ENCODE peak calls at places on chromosomes 5 and 9, in seven cellular contexts. F, D, Y, S, C, A and P are unnamed samples. For H3K4me1, the result is how much of the 10 kb centered on the place peaks cover.

GRCh38 chr9:95133351-95133724 is 184.2 kb downstream of the FANCC start:
- DNase-seq in F (no peak), D (no peak), Y (no peak), S (no peak), C (no peak), A (no peak), P (no peak)

GRCh38 chr9:36881316-36882116 is 152.6 kb downstream of the PAX5 start:
- DNase-seq in F (no peak), D (no peak), Y (no peak), S (no peak), C (no peak), A (no peak), P (no peak)

GRCh38 chr9:115006660-115007059 is 76.3 kb upstream of the TNFSF8 start:
- DNase-seq in F (no peak), D (no peak), Y (no peak), S (no peak), C (peak), A (no peak), P (no peak)

GRCh38 chr9:68904454-68904853 is 109.5 kb downstream of the PRKACG start:
- DNase-seq in F (no peak), D (no peak), Y (no peak), S (no peak), C (no peak), A (no peak), P (no peak)

GRCh38 chr9:107386396-107386795 is 103.2 kb downstream of the KLF4 start:
- DNase-seq in F (no peak), D (no peak), Y (no peak), S (no peak), C (no peak), A (no peak), P (no peak)

GRCh38 chr9:87853843-87854242 is 28.8 kb upstream of the SPATA31E1 start:
- DNase-seq in F (no peak), D (no peak), Y (no peak), S (no peak), C (no peak), A (no peak), P (no peak)

GRCh38 chr9:116000748-116001329 is 152.8 kb upstream of the PAPPA start:
- DNase-seq in F (no peak), D (no peak), Y (no peak), S (no peak), C (no peak), A (peak), P (peak)

GRCh38 chr5:176748073-176748966 is 62.0 kb upstream of the UNC5A start:
- DNase-seq in F (no peak), D (no peak), Y (no peak), S (no peak), C (no peak), A (no peak), P (no peak)

GRCh38 chr9:97053717-97054116 is 14.8 kb upstream of the CTSV start:
- DNase-seq in F (no peak), D (no peak), Y (no peak), S (no peak), C (no peak), A (no peak), P (no peak)

GRCh38 chr5:140044041-140044440 is 942 bp upstream of the NRG2 start:
- DNase-seq in F (no peak), D (no peak), Y (no peak), S (peak), C (no peak), A (no peak), P (no peak)

GRCh38 chr9:35114113-35114847 is 1.4 kb downstream of the ATOSB start:
- DNase-seq in F (peak), D (peak), Y (no peak), S (peak), C (peak), A (peak), P (peak)

GRCh38 chr5:40826778-40827478 is 8.1 kb downstream of the RPL37 start:
- DNase-seq in F (no peak), D (no peak), Y (no peak), S (no peak), C (no peak), A (no peak), P (no peak)

GRCh38 chr9:135956798-135957166 is 4.4 kb downstream of the UBAC1 start:
- DNase-seq in F (no peak), D (no peak), Y (no peak), S (no peak), C (no peak), A (no peak), P (no peak)

GRCh38 chr9:76218151-76218867 is 175.9 kb downstream of the RFK start:
- DNase-seq in F (no peak), D (no peak), Y (no peak), S (no peak), C (peak), A (no peak), P (no peak)

GRCh38 chr5:94885931-94886330 is 267.5 kb downstream of the SLF1 start:
- DNase-seq in F (no peak), D (no peak), Y (no peak), S (no peak), C (no peak), A (no peak), P (no peak)

GRCh38 chr5:115387816-115388215 is 91.4 kb upstream of the CCDC112 start:
- DNase-seq in F (no peak), D (no peak), Y (no peak), S (no peak), C (no peak), A (no peak), P (no peak)

GRCh38 chr5:83475540-83476469 is 4.3 kb downstream of the VCAN start:
- DNase-seq in F (no peak), D (no peak), Y (no peak), S (no peak), C (peak), A (no peak), P (no peak)

GRCh38 chr5:150141544-150142188 is 14.0 kb downstream of the PDGFRB start:
- DNase-seq in F (no peak), D (no peak), Y (no peak), S (no peak), C (peak), A (no peak), P (no peak)

GRCh38 chr9:131654857-131655577 is 84.9 kb downstream of the RAPGEF1 start:
- DNase-seq in F (peak), D (no peak), Y (no peak), S (no peak), C (no peak), A (no peak), P (no peak)

GRCh38 chr5:111774525-111774924 is 17.5 kb upstream of the NREP start:
- DNase-seq in F (peak), D (peak), Y (no peak), S (no peak), C (peak), A (no peak), P (no peak)

GRCh38 chr5:111237470-111237869 is 13.3 kb downstream of the CAMK4 start:
- DNase-seq in F (no peak), D (no peak), Y (no peak), S (no peak), C (peak), A (no peak), P (peak)

GRCh38 chr5:84381501-84382362 is 2.9 kb downstream of the EDIL3 start:
- DNase-seq in F (no peak), D (no peak), Y (no peak), S (no peak), C (peak), A (no peak), P (no peak)

GRCh38 chr5:62432618-62433064 is 20.1 kb downstream of the IPO11 start:
- DNase-seq in F (no peak), D (no peak), Y (no peak), S (no peak), C (no peak), A (no peak), P (no peak)

GRCh38 chr9:78871452-78872331 is 574.8 kb downstream of the PSAT1 start:
- DNase-seq in F (no peak), D (no peak), Y (peak), S (no peak), C (peak), A (no peak), P (no peak)

GRCh38 chr5:15520856-15521255 is 20.9 kb downstream of the FBXL7 start:
- DNase-seq in F (no peak), D (no peak), Y (no peak), S (no peak), C (no peak), A (no peak), P (no peak)

GRCh38 chr5:134509308-134510040 is 16.0 kb upstream of the JADE2 start:
- DNase-seq in F (no peak), D (no peak), Y (no peak), S (no peak), C (peak), A (no peak), P (no peak)

GRCh38 chr5:134510970-134511795 is 14.3 kb upstream of the JADE2 start:
- DNase-seq in F (no peak), D (no peak), Y (no peak), S (no peak), C (peak), A (no peak), P (no peak)

GRCh38 chr5:134506054-134507039 is 19.1 kb upstream of the JADE2 start:
- DNase-seq in F (peak), D (peak), Y (peak), S (no peak), C (no peak), A (peak), P (no peak)

GRCh38 chr5:134507495-134507894 is 18.0 kb upstream of the JADE2 start:
- DNase-seq in F (peak), D (no peak), Y (no peak), S (no peak), C (no peak), A (no peak), P (no peak)

DNA sequence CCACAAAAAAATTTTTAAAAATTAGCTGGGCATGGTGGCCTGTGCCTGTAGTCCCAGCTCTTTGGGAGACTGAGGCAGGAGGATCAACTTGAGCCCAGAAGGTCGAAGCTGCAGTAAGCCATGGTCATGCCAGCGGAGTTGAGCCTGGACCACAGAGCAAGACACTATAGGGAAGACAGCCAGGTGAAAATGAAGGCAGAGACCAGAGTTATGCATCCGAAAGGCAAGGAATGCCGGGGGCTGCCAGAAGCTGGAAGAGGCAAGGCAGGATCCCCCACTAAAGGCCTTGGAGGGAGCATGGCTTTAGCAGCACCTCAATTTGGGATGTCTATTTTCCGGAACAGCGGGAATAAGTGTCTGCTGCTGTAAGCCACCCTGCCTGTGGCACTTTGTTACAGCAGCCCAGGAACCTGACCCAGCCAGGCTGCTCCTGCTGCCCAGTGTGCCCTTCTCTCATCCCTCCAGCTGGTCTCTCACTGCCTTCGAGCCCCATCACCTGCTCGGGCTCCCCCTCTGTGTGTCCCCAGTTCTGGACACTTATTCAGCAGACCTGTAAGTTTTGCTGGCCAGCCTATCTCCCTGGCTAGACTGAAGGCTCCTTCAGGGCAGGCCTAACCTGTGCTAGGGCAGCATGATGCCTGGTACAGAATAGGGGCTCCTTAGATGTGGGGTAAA is 16.8 kb upstream of the JADE2 start:
- DNase-seq in F (no peak), D (no peak), Y (no peak), S (no peak), C (no peak), A (no peak), P (no peak)
- H3K4me1 ChIP-seq in F (under half), D (under half), Y (half or more), S (under half), C (under half), A (under half), P (under half)

GRCh38 chr5:43040287-43041098 is at the start of gene ANXA2R:
- DNase-seq in F (peak), D (peak), Y (peak), S (peak), C (peak), A (peak), P (peak)
- H3K4me3 ChIP-seq in F (no peak), D (peak), Y (peak), S (peak), C (peak), A (peak), P (peak)

GRCh38 chr5:34530637-34531036 is 125.5 kb upstream of the RAI14 start:
- DNase-seq in F (no peak), D (no peak), Y (no peak), S (no peak), C (peak), A (no peak), P (no peak)

GRCh38 chr5:34526682-34527305 is 129.3 kb upstream of the RAI14 start:
- DNase-seq in F (no peak), D (no peak), Y (no peak), S (no peak), C (peak), A (peak), P (no peak)

GRCh38 chr5:34531736-34532135 is 124.4 kb upstream of the RAI14 start:
- DNase-seq in F (no peak), D (no peak), Y (no peak), S (no peak), C (peak), A (no peak), P (no peak)

GRCh38 chr5:34533582-34534236 is 122.4 kb upstream of the RAI14 start:
- DNase-seq in F (no peak), D (no peak), Y (no peak), S (no peak), C (peak), A (no peak), P (no peak)

DNA sequence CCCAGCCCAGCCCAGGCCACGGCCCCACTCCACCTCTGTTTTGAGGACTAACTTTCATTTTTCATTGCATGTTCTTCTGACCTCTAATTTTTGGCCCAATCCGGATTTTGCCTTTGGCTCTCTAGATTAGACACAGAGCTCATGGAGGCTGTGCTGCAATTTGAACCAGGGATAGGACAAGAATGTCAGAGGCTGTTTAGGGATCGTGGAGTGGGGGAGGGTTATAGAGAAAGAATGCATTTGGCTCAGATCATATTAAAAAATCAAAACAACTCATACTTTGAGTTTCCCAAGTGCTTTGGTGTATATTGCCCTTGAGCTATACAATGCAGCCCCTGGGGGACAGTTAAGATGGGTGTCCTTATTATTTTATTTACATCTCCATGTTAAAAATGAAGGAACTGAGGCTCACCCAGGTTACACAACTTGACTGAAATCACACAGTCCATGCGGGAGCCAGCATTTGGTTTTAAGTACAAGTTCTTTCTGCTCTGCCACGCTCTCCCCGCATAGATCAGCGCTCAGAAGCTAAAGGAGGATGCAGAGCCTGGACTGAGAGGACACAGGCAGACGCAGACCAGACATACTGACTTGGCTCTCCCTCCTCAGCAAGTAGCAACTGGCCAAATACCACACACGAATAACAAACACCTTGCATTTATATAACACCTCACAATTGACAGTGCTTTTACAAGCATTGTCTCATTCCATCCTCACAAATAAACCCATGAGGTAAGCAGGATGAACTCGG is 126.4 kb upstream of the RAI14 start:
- DNase-seq in F (no peak), D (no peak), Y (no peak), S (no peak), C (no peak), A (no peak), P (no peak)
- H3K4me1 ChIP-seq in F (under half), D (under half), Y (under half), S (under half), C (under half), A (under half), P (under half)

GRCh38 chr9:93134740-93135444 is 841 bp upstream of the NINJ1 start:
- DNase-seq in F (peak), D (no peak), Y (no peak), S (no peak), C (no peak), A (no peak), P (no peak)
- H3K4me3 ChIP-seq in F (peak), D (peak), Y (peak), S (peak), C (peak), A (peak), P (peak)

GRCh38 chr5:55096186-55096585 is 6.3 kb upstream of the GZMA start:
- DNase-seq in F (no peak), D (no peak), Y (no peak), S (peak), C (no peak), A (no peak), P (peak)
- H3K4me1 ChIP-seq in F (under half), D (under half), Y (under half), S (under half), C (under half), A (under half), P (under half)

GRCh38 chr5:141525659-141526058 is 36.8 kb downstream of the PCDHGC5 start:
- DNase-seq in F (no peak), D (no peak), Y (no peak), S (no peak), C (no peak), A (no peak), P (no peak)

GRCh38 chr5:141521244-141521781 is 32.4 kb downstream of the PCDHGC5 start:
- DNase-seq in F (no peak), D (peak), Y (peak), S (no peak), C (peak), A (no peak), P (no peak)

GRCh38 chr5:141522301-141522700 is 33.4 kb downstream of the PCDHGC5 start:
- DNase-seq in F (no peak), D (no peak), Y (no peak), S (no peak), C (no peak), A (no peak), P (no peak)

GRCh38 chr5:141523991-141524390 is 35.1 kb downstream of the PCDHGC5 start:
- DNase-seq in F (no peak), D (no peak), Y (no peak), S (no peak), C (no peak), A (no peak), P (no peak)

DNA sequence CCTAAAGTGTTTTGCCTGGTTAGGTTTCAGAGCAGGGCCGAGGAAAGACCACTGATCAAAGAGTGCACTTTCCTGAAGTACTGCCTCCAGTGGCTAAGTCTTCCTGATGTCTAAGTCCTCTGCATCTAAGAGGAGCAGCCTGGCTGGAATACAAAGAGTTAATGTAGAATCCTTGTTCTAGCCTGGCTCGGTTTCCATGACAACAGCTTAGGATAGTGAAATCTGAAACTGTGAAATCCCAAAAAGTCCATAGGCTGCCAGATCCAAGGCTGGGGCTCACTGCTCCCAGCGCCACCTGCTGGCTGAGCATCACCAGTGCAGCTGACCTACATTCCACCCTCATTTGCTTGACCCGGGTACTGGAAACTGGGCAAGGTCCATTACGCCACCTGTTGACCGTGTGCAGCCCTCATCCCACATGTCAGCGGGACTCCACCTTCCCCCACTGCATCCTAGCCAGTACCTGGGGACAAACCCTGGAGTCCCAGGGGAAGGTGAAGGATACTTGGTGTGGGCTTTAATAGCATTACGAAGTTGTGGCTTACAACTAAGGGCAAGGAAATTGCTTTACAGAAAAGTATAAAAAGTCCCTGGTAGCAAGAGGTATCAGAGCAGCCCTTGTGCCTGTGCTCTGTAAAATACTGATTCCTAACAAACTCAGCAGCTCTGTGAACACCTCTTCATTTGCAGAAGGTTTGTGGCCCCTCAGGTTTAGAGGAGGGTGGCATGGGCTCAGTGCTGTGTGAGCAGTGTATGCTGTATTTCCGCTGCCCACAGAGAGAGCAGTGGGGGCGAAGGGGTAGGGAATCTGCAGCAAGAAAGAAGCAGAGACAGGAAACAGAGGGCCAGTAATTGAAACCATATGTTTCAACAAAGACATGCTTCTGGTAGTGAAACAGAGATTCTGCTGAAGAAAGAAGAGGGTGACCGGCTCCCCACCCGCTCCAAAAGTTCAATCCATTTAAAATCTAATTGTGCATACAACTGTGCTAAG is 36.0 kb downstream of the PCDHGC5 start:
- DNase-seq in F (peak), D (peak), Y (peak), S (peak), C (peak), A (peak), P (peak)
- H3K4me3 ChIP-seq in F (no peak), D (no peak), Y (no peak), S (no peak), C (peak), A (no peak), P (no peak)

GRCh38 chr9:133366435-133366834 is 9.4 kb downstream of the SURF4 start:
- DNase-seq in F (peak), D (no peak), Y (no peak), S (no peak), C (no peak), A (no peak), P (no peak)
- H3K4me1 ChIP-seq in F (under half), D (under half), Y (under half), S (under half), C (under half), A (under half), P (under half)